ENCODE peak calls at places on chromosomes 7 and 10, in five cellular contexts. H is fibroblast of lung, G is IMR-90, Q is neural progenitor cell, T is PC-3. Y is an unnamed sample. For H3K36me3, the result is how much of the 10 kb centered on the place peaks cover.

GRCh38 chr10:99337261-99337905 is 8.2 kb downstream of the CNNM1 start:
- DNase-seq in G (no peak), Q (no peak), T (peak), H (no peak), Y (no peak)

GRCh38 chr10:79243211-79244067 is 103.8 kb upstream of the PPIF start:
- DNase-seq in T (no peak), H (no peak), Q (peak), G (no peak), Y (no peak)

GRCh38 chr7:91940171-91940570 is 491 bp upstream of the AKAP9 start:
- DNase-seq in Q (peak), H (peak), G (no peak), T (peak), Y (no peak)

GRCh38 chr10:96168546-96168945 is 38.4 kb downstream of the ZNF518A start:
- DNase-seq in G (no peak), H (no peak), Q (no peak), T (no peak), Y (no peak)

GRCh38 chr10:26479766-26480492 is 41.8 kb downstream of the APBB1IP start:
- DNase-seq in H (no peak), Q (no peak), G (no peak), T (no peak), Y (no peak)

GRCh38 chr10:132522521-132523411 is 14.8 kb upstream of the INPP5A start:
- DNase-seq in G (no peak), T (no peak), H (no peak), Q (no peak), Y (no peak)

GRCh38 chr10:3666525-3667302 is 118.3 kb downstream of the KLF6 start:
- DNase-seq in G (no peak), Q (no peak), H (no peak), T (no peak), Y (no peak)

GRCh38 chr7:98733036-98733435 is 116.0 kb downstream of the NPTX2 start:
- DNase-seq in Q (peak), T (peak), H (peak), G (peak), Y (no peak)

GRCh38 chr7:461453-462172 is 58.0 kb downstream of the PDGFA start:
- DNase-seq in Q (no peak), T (no peak), G (no peak), H (no peak), Y (no peak)

GRCh38 chr10:31702005-31702404 is 226.6 kb downstream of the ARHGAP12 start:
- DNase-seq in Q (no peak), H (no peak), T (no peak), G (no peak), Y (no peak)

GRCh38 chr7:70193514-70193913 is 595.2 kb downstream of the AUTS2 start:
- DNase-seq in H (peak), G (peak), Q (no peak), T (no peak), Y (no peak)

GRCh38 chr10:92087750-92088395 is 164.3 kb downstream of the BTAF1 start:
- DNase-seq in Q (peak), H (peak), T (peak), G (peak), Y (no peak)

GRCh38 chr7:70728873-70729552 is 402.9 kb upstream of the GALNT17 start:
- DNase-seq in T (no peak), G (no peak), Q (peak), H (no peak), Y (no peak)

GRCh38 chr10:119429771-119430170 is 112.7 kb downstream of the RGS10 start:
- DNase-seq in T (no peak), H (no peak), G (no peak), Q (no peak), Y (no peak)
- H3K36me3 ChIP-seq in T (under half), H (under half), G (half or more), Q (under half), Y (under half)

GRCh38 chr10:80471715-80472233 is 17.7 kb downstream of the TSPAN14 start:
- DNase-seq in Q (no peak), T (no peak), H (no peak), G (no peak), Y (peak)
- H3K9ac ChIP-seq in Q (no peak), T (no peak), H (no peak), G (no peak), Y (peak)

GRCh38 chr7:22300839-22301238 is 56.1 kb downstream of the RAPGEF5 start:
- DNase-seq in T (no peak), H (no peak), G (no peak), Q (no peak), Y (no peak)
- H3K36me3 ChIP-seq in T (under half), H (under half), G (under half), Q (under half), Y (under half)

DNA sequence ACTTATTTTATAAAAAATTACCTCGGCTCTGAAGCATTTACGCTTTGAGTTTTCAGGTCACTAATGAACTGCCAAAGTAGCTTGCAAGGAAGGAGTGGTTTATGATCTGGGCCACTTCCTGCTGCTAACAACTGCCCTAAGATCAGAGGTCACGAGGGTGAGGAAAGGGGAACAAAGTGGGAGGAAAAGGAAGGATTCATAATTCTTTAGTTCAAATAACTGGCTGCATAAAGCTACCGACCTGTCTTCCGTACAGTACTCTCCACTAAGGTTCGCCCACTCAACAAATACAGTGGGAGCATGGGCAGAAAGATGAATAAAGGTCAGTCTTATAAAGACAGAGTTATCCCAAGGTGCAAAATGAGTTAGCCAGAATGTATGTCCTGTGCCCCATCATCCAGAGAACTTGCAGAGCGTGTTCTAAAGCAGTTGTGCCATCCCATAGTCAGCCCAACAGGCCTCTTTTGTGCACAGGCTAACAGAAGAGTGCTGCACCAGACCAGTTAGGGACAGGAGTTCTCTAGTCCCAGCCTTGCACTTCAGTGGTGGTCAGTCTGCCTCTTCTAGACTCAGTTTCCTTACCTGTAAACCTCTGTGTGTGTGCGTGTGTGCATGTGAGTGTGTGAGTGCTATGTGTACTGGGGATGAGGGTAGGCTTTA is 65.9 kb downstream of the CREB3L2 start:
- DNase-seq in T (no peak), G (no peak), H (no peak), Q (no peak), Y (no peak)
- H3K9ac ChIP-seq in T (no peak), G (no peak), H (no peak), Q (no peak), Y (no peak)

GRCh38 chr7:127940365-127941160 is 90.7 kb downstream of the LRRC4 start:
- DNase-seq in G (no peak), Q (peak), H (no peak), T (no peak), Y (no peak)

GRCh38 chr7:127946081-127946480 is 85.2 kb downstream of the LRRC4 start:
- DNase-seq in H (no peak), G (no peak), T (peak), Q (no peak), Y (no peak)

GRCh38 chr7:127946847-127947246 is 84.4 kb downstream of the LRRC4 start:
- DNase-seq in G (peak), T (no peak), Q (no peak), H (no peak), Y (no peak)

GRCh38 chr7:127941471-127941870 is 89.8 kb downstream of the LRRC4 start:
- DNase-seq in T (no peak), Q (no peak), H (no peak), G (no peak), Y (no peak)

GRCh38 chr7:127943541-127944521 is 87.4 kb downstream of the LRRC4 start:
- DNase-seq in T (no peak), H (peak), Q (peak), G (peak), Y (no peak)
- H3K36me3 ChIP-seq in T (under half), H (under half), Q (under half), G (under half), Y (under half)

DNA sequence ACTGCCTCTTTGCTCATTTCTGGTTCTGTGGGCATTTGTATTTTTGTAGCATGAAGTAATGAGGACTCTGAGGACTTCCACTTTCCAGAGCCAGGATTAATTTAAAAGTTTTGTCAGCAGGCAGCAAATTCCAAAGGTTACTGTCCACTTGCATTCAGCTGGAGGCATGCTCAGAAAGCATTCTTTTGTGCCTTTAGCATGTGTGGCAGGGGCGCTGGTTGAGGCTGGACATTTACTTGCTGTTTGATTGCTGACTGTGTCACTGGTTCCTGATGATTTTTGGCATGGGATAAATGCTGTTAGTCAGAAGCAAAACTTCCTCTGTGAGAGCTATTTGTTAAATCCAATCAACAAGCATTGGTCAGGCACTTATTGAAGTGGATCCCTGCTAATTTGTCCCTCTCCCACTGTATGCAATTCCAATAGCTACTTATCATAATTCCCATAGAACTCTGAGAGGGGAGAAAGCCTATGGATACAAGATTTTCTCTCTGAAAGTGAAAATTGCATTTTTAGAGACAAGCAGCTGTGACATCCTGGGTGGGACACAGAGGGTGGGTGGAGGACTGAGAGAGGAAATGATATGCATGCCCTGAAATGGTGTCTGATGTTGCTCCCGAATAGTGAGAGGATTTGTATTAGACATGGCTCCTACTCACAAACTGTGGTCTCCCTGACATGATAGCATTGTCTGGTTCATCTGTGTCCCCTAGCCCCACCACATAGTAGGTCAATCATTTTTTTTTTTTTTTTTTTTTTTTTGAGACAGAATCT is 161.2 kb upstream of the WDR11 start:
- DNase-seq in H (no peak), Q (no peak), T (peak), G (no peak), Y (no peak)
- H3K9ac ChIP-seq in H (no peak), Q (no peak), T (no peak), G (no peak), Y (no peak)

DNA sequence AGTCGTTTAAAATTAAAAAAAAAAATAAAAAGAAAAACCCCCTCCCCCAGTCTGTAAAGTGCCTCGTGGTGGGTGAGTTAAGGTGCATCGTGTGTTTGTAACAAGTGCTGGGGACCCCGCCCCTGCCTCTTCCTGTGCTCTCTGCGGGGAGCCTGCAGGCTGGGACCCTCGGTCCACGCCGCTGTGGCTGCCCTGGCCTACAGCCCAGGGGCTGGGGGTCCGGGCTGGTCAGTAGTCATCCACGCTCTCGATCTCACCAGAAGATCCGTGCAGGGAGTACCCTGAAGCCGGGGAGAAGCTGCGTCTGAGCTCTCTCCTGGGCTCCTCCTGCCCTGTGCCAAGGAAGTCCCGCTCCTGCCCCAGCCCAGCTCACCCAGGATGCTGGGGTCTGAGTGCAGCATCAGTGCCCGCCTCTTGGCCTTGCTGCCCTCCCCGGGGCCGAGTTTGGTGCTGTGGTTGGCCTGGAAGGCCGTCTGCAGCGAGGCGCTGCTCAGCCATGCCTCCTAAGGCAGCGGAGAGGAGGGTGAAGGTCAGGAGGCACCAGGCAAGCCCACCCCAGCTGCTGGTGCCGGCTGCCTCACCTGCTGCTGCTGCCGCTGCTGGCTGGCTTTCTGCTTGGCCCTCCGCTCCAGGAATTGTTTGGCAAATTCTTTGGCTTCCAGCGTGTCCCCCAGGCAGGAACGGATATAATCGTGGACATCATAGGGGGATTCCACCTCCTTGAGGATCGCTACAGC is 8.1 kb downstream of the GNB2 start:
- DNase-seq in G (no peak), H (no peak), Q (no peak), T (no peak), Y (no peak)
- H3K36me3 ChIP-seq in G (half or more), H (half or more), Q (under half), T (under half), Y (under half)

GRCh38 chr7:44102846-44103565 is 1.1 kb upstream of the AEBP1 start:
- DNase-seq in H (no peak), T (no peak), G (no peak), Q (no peak), Y (no peak)
- H3K9ac ChIP-seq in H (no peak), T (no peak), G (no peak), Q (no peak), Y (no peak)

DNA sequence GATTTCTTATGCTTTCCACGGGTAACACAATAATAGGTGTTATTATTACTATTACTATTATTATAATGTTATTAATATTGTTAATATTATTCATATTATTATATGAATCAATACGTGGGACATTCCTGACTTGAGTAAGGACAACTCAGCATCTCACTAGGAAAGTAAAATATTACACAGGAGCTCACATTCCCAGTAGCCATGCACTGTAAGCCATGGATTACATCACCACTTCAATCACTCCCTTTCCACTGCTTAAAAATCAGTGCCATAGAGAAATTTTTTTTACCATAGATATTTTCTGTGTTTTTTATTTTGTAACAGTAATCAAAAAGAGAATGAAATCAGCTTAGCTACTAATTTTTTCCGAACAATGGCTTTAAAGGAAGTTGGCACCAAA is 68.5 kb upstream of the DGKI start:
- DNase-seq in Q (no peak), G (no peak), T (no peak), H (no peak), Y (no peak)
- H3K36me3 ChIP-seq in Q (under half), G (under half), T (under half), H (under half), Y (under half)

GRCh38 chr10:85658518-85658917 is 708.1 kb downstream of the GRID1 start:
- DNase-seq in H (no peak), T (no peak), Q (no peak), G (no peak), Y (no peak)
- H3K9ac ChIP-seq in H (no peak), T (no peak), Q (no peak), G (no peak), Y (no peak)

Y was measured in keratinocyte.